ENCODE peak calls at places on chromosomes 12 and 14, in seven cellular contexts. One of them, this sample, is unnamed.

GRCh38 chr14:61269321-61270083 is 11.6 kb downstream of the TMEM30B start:
- DNase-seq in Right ventricle myocardium superior: peak
- DNase-seq in fibroblast of pulmonary artery: peak
- DNase-seq in foreskin fibroblast: peak
- DNase-seq in pancreas: peak
- DNase-seq in endothelial cell of umbilical vein: peak
- DNase-seq in activated gamma-delta T cell treated with Interleukin-2 at 50 U/mL for 16 hours: peak
- DNase-seq in this sample: peak

GRCh38 chr14:50954811-50955372 is 10.6 kb upstream of the PYGL start:
- DNase-seq in Right ventricle myocardium superior: no peak
- DNase-seq in activated gamma-delta T cell treated with Interleukin-2 at 50 U/mL for 16 hours: no peak
- DNase-seq in fibroblast of pulmonary artery: peak
- DNase-seq in pancreas: no peak
- DNase-seq in foreskin fibroblast: peak
- DNase-seq in endothelial cell of umbilical vein: peak
- DNase-seq in this sample: peak

GRCh38 chr12:125549836-125550235 is 484.6 kb downstream of the AACS start:
- DNase-seq in fibroblast of pulmonary artery: no peak
- DNase-seq in activated gamma-delta T cell treated with Interleukin-2 at 50 U/mL for 16 hours: no peak
- DNase-seq in endothelial cell of umbilical vein: no peak
- DNase-seq in foreskin fibroblast: no peak
- DNase-seq in pancreas: no peak
- DNase-seq in Right ventricle myocardium superior: no peak
- DNase-seq in this sample: no peak

GRCh38 chr14:70907996-70908917 is 998 bp downstream of the PCNX1 start:
- DNase-seq in fibroblast of pulmonary artery: peak
- DNase-seq in endothelial cell of umbilical vein: peak
- DNase-seq in pancreas: peak
- DNase-seq in Right ventricle myocardium superior: peak
- DNase-seq in activated gamma-delta T cell treated with Interleukin-2 at 50 U/mL for 16 hours: peak
- DNase-seq in foreskin fibroblast: no peak
- DNase-seq in this sample: no peak

GRCh38 chr14:49581961-49582210 is 4.3 kb downstream of the RPS29 start:
- DNase-seq in pancreas: no peak
- DNase-seq in activated gamma-delta T cell treated with Interleukin-2 at 50 U/mL for 16 hours: no peak
- DNase-seq in foreskin fibroblast: no peak
- DNase-seq in endothelial cell of umbilical vein: no peak
- DNase-seq in Right ventricle myocardium superior: no peak
- DNase-seq in fibroblast of pulmonary artery: no peak
- DNase-seq in this sample: no peak

GRCh38 chr12:112973712-112974305 is 4.5 kb upstream of the OAS2 start:
- DNase-seq in activated gamma-delta T cell treated with Interleukin-2 at 50 U/mL for 16 hours: no peak
- DNase-seq in endothelial cell of umbilical vein: no peak
- DNase-seq in Right ventricle myocardium superior: no peak
- DNase-seq in fibroblast of pulmonary artery: no peak
- DNase-seq in foreskin fibroblast: no peak
- DNase-seq in pancreas: no peak
- DNase-seq in this sample: no peak

GRCh38 chr14:90891326-90891725 is 75.1 kb upstream of the TTC7B start:
- DNase-seq in fibroblast of pulmonary artery: no peak
- DNase-seq in foreskin fibroblast: no peak
- DNase-seq in pancreas: no peak
- DNase-seq in endothelial cell of umbilical vein: no peak
- DNase-seq in Right ventricle myocardium superior: no peak
- DNase-seq in activated gamma-delta T cell treated with Interleukin-2 at 50 U/mL for 16 hours: no peak
- DNase-seq in this sample: no peak

GRCh38 chr14:32075636-32076277 is 1.3 kb upstream of the ARHGAP5 start:
- DNase-seq in fibroblast of pulmonary artery: peak
- DNase-seq in foreskin fibroblast: peak
- DNase-seq in activated gamma-delta T cell treated with Interleukin-2 at 50 U/mL for 16 hours: no peak
- DNase-seq in pancreas: peak
- DNase-seq in Right ventricle myocardium superior: no peak
- DNase-seq in endothelial cell of umbilical vein: no peak
- DNase-seq in this sample: peak

GRCh38 chr14:63770187-63770807 is 42.4 kb upstream of the SGPP1 start:
- DNase-seq in fibroblast of pulmonary artery: peak
- DNase-seq in activated gamma-delta T cell treated with Interleukin-2 at 50 U/mL for 16 hours: peak
- DNase-seq in Right ventricle myocardium superior: no peak
- DNase-seq in endothelial cell of umbilical vein: peak
- DNase-seq in foreskin fibroblast: peak
- DNase-seq in pancreas: no peak
- DNase-seq in this sample: peak

GRCh38 chr12:1122803-1123202 is 131.8 kb downstream of the ERC1 start:
- DNase-seq in endothelial cell of umbilical vein: no peak
- DNase-seq in fibroblast of pulmonary artery: peak
- DNase-seq in pancreas: peak
- DNase-seq in activated gamma-delta T cell treated with Interleukin-2 at 50 U/mL for 16 hours: peak
- DNase-seq in Right ventricle myocardium superior: no peak
- DNase-seq in foreskin fibroblast: no peak
- DNase-seq in this sample: no peak

GRCh38 chr12:123973552-123974341 is 732 bp downstream of the ZNF664 start:
- DNase-seq in pancreas: peak
- DNase-seq in endothelial cell of umbilical vein: peak
- DNase-seq in fibroblast of pulmonary artery: peak
- DNase-seq in activated gamma-delta T cell treated with Interleukin-2 at 50 U/mL for 16 hours: peak
- DNase-seq in foreskin fibroblast: no peak
- DNase-seq in Right ventricle myocardium superior: peak
- DNase-seq in this sample: no peak